ENCODE peak calls at places on chromosome 6, in six cellular contexts. M is Peyer's patch; D is ascending aorta; F is spleen; L is adipocyte; W is CD4-positive, CD25-positive, alpha-beta regulatory T cell. J is an unnamed sample.
A peak's percentile ranks its signal among the peaks of the same experiment; 100 is the strongest.

GRCh38 chr6:20463396-20463795 is 61.7 kb downstream of the E2F3 start:
- DNase-seq in L (no peak), D (no peak), M (no peak), F (no peak), W (no peak), J (no peak)

GRCh38 chr6:56962451-56962850 is 7.5 kb downstream of the BEND6 start:
- DNase-seq in F (no peak), W (no peak), M (no peak), L (no peak), D (no peak), J (no peak)

GRCh38 chr6:129317931-129318820 is 391.8 kb downstream of the ARHGAP18 start:
- DNase-seq in F (no peak), D (no peak), M (no peak), W (no peak), L (peak; percentile 94), J (peak; percentile 100)

GRCh38 chr6:131822119-131822518 is 14.3 kb downstream of the ENPP1 start:
- DNase-seq in L (no peak), D (no peak), F (no peak), W (no peak), M (no peak), J (no peak)

GRCh38 chr6:107560657-107561056 is 70.7 kb downstream of the SOBP start:
- DNase-seq in W (no peak), M (no peak), L (no peak), F (no peak), D (no peak), J (no peak)

GRCh38 chr6:24933868-24934401 is 1.8 kb downstream of the RIPOR2 start:
- DNase-seq in D (no peak), F (peak; percentile 58), M (peak; percentile 70), W (peak; percentile 62), L (no peak), J (peak; percentile 68)

GRCh38 chr6:143264291-143264834 is 186.1 kb downstream of the ADAT2 start:
- DNase-seq in W (no peak), D (no peak), M (no peak), F (no peak), L (no peak), J (no peak)

GRCh38 chr6:2749972-2750600 is 636 bp downstream of the MYLK4 start:
- DNase-seq in F (peak; percentile 77), L (peak; percentile 85), M (peak; percentile 85), W (peak; percentile 62), D (peak; percentile 77), J (peak; percentile 83)

GRCh38 chr6:89792881-89793280 is 26.7 kb downstream of the MDN1 start:
- DNase-seq in D (no peak), M (peak; percentile 55), L (peak; percentile 32), F (no peak), W (no peak), J (peak; percentile 40)

GRCh38 chr6:154511735-154512097 is 1.2 kb upstream of the CNKSR3 start:
- DNase-seq in M (no peak), D (no peak), W (no peak), F (no peak), L (no peak), J (no peak)

GRCh38 chr6:3885262-3886036 is 36.3 kb downstream of the FAM50B start:
- DNase-seq in D (no peak), L (no peak), F (no peak), M (peak; percentile 57), W (no peak), J (peak; percentile 37)

GRCh38 chr6:23547851-23548250 is 578.2 kb upstream of the NRSN1 start:
- DNase-seq in W (no peak), F (no peak), M (no peak), D (no peak), L (peak; percentile 19), J (no peak)

GRCh38 chr6:41706876-41707564 is 28.4 kb downstream of the TFEB start:
- DNase-seq in W (no peak), D (no peak), M (no peak), F (no peak), L (peak; percentile 79), J (no peak)

GRCh38 chr6:133170602-133171001 is 70.6 kb upstream of the EYA4 start:
- DNase-seq in L (peak; percentile 19), D (no peak), M (no peak), W (no peak), F (no peak), J (no peak)

GRCh38 chr6:131948692-131949614 is 2.2 kb downstream of the CCN2 start:
- DNase-seq in W (no peak), M (no peak), F (no peak), L (peak; percentile 73), D (no peak), J (no peak)

GRCh38 chr6:27668442-27669275 is 195.8 kb upstream of the ZNF184 start:
- DNase-seq in L (peak; percentile 78), M (no peak), W (no peak), F (no peak), D (no peak), J (peak; percentile 81)

GRCh38 chr6:84836366-84836765 is 72.0 kb upstream of the TBX18 start:
- DNase-seq in W (no peak), F (no peak), M (no peak), D (no peak), L (no peak), J (no peak)

GRCh38 chr6:34465551-34466241 is at the start of gene PACSIN1:
- DNase-seq in F (peak; percentile 78), W (no peak), M (peak; percentile 57), L (no peak), D (no peak), J (no peak)

GRCh38 chr6:139943391-139943790 is 568.9 kb upstream of the CITED2 start:
- DNase-seq in F (no peak), D (no peak), W (no peak), M (no peak), L (peak; percentile 81), J (no peak)

GRCh38 chr6:161354241-161354840 is 80.5 kb upstream of the AGPAT4 start:
- DNase-seq in M (no peak), F (no peak), W (no peak), L (peak; percentile 26), D (no peak), J (no peak)

GRCh38 chr6:106448000-106448426 is 87.5 kb downstream of the CRYBG1 start:
- DNase-seq in M (peak; percentile 77), F (peak; percentile 89), L (no peak), D (no peak), W (peak; percentile 20), J (no peak)

GRCh38 chr6:166169549-166170421 is 2.1 kb upstream of the TBXT start:
- DNase-seq in W (no peak), M (no peak), L (no peak), D (no peak), F (no peak), J (no peak)

GRCh38 chr6:158819977-158820632 is 937 bp upstream of the EZR start:
- DNase-seq in L (peak; percentile 55), F (no peak), W (no peak), M (no peak), D (no peak), J (no peak)

GRCh38 chr6:2973656-2974055 is 2.3 kb upstream of the SERPINB6 start:
- DNase-seq in M (no peak), L (no peak), F (no peak), W (no peak), D (peak; percentile 37), J (no peak)

GRCh38 chr6:24431045-24431451 is 28.3 kb downstream of the MRS2 start:
- DNase-seq in W (peak; percentile 19), L (peak; percentile 75), D (no peak), F (no peak), M (no peak), J (peak; percentile 36)

GRCh38 chr6:147274776-147275175 is 70.6 kb downstream of the STXBP5 start:
- DNase-seq in L (no peak), W (no peak), F (no peak), M (no peak), D (no peak), J (no peak)

GRCh38 chr6:37862992-37863391 is 43.5 kb downstream of the ZFAND3 start:
- DNase-seq in W (no peak), M (no peak), F (no peak), L (peak; percentile 48), D (no peak), J (no peak)

GRCh38 chr6:5995705-5996686 is 10.7 kb downstream of the NRN1 start:
- DNase-seq in W (peak; percentile 16), F (peak; percentile 87), D (no peak), M (peak; percentile 66), L (peak; percentile 24), J (peak; percentile 95)

GRCh38 chr6:112877134-112878100 is 530.3 kb downstream of the RFPL4B start:
- DNase-seq in F (no peak), L (peak; percentile 90), M (no peak), W (no peak), D (no peak), J (no peak)

GRCh38 chr6:169725270-169726048 is 1.2 kb upstream of the PHF10 start:
- DNase-seq in W (peak; percentile 9), D (peak; percentile 81), L (peak; percentile 75), M (peak; percentile 75), F (peak; percentile 82), J (peak; percentile 57)

GRCh38 chr6:75167851-75168250 is 38.0 kb downstream of the COL12A1 start:
- DNase-seq in F (no peak), W (no peak), M (no peak), D (no peak), L (no peak), J (no peak)
- H3K27me3 ChIP-seq in F (no peaks in the 10 kb centered on the region), W (no peaks in the 10 kb centered on the region), M (no peaks in the 10 kb centered on the region), D (no peaks in the 10 kb centered on the region), L (no peaks in the 10 kb centered on the region), J (peaks cover 21% of the 10 kb centered on the region)

DNA sequence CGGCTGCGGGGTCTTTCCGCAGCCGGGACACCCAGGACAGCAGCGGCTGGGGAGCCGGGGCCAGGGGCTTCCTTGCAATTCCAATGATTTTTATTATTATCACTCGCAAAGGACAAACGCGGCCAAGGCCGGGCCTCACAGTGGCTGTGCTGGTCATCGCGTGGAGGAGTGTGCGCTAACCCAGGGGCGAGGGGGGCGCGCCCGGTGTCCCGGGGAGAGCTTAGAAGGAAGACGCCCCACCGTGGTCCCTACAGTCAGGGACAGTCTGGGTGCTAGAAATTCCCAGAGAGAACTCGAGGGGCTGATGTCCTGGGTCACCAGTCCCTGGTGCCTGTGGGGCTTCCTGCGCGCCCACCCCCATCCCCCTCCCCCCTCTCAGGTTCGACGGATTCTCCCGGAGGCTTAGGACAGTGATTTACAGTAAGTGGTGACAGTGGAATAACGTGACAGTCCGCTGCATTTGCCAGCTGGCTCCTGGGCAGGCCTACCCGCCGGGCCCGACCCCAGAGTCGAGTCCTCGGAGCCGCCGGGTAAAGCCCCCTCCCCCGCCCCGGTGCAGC is 9.5 kb downstream of the FOXC1 start:
- DNase-seq in L (no peak), W (no peak), F (no peak), D (no peak), M (no peak), J (no peak)
- H3K27me3 ChIP-seq in L (peaks cover 9% of the 10 kb centered on the region), W (peaks cover 14% of the 10 kb centered on the region), F (peaks cover 87% of the 10 kb centered on the region), D (no peaks in the 10 kb centered on the region), M (peaks cover 25% of the 10 kb centered on the region), J (no peaks in the 10 kb centered on the region)

DNA sequence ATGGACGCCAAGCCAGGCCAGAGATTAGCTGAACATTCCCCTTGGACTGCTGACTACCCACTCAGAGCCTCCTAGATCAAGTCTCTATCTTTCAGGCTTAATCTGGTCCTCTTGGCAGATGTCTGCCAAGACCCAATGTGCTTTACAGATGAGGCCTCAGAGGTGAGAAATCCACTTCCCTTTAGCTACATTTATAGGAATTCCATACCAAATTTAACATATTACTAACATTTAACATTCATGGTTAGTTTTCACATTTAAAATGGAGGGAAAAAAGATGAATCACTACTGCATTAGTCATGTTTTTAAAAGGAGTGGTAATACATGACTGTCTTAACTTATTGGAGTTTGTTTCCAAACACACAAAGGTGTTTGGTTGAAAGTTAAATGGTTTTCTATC is 42.1 kb upstream of the CALHM6 start:
- DNase-seq in L (no peak), D (no peak), M (no peak), F (no peak), W (no peak), J (no peak)
- H3K27me3 ChIP-seq in L (no peaks in the 10 kb centered on the region), D (no peaks in the 10 kb centered on the region), M (no peaks in the 10 kb centered on the region), F (no peaks in the 10 kb centered on the region), W (no peaks in the 10 kb centered on the region), J (no peaks in the 10 kb centered on the region)

GRCh38 chr6:104941694-104942177 is 15.2 kb upstream of the LIN28B start:
- DNase-seq in W (no peak), D (no peak), M (no peak), L (no peak), F (no peak), J (no peak)
- H3K27me3 ChIP-seq in W (peaks cover 35% of the 10 kb centered on the region), D (no peaks in the 10 kb centered on the region), M (peaks cover 7% of the 10 kb centered on the region), L (peaks cover 32% of the 10 kb centered on the region), F (peaks cover 67% of the 10 kb centered on the region), J (no peaks in the 10 kb centered on the region)